ENCODE peak calls at places on chromosomes 7 and 10, in nine cellular contexts. L, D, G, V, H, T, S, I and U are unnamed samples.

GRCh38 chr7:16688249-16688648 is 42.3 kb downstream of the BZW2 start:
- DNase-seq in L (no peak), D (no peak), G (no peak), V (no peak), H (no peak), T (no peak), S (peak), I (no peak), U (peak)

GRCh38 chr7:101901661-101902491 is 84.5 kb downstream of the CUX1 start:
- DNase-seq in L (no peak), D (no peak), G (no peak), V (no peak), H (no peak), T (no peak), S (no peak), I (no peak), U (no peak)

GRCh38 chr10:68175954-68176353 is 56.0 kb downstream of the ATOH7 start:
- DNase-seq in L (no peak), D (no peak), G (no peak), V (no peak), H (no peak), T (no peak), S (peak), I (no peak), U (no peak)

GRCh38 chr10:112689327-112689726 is 242.3 kb downstream of the VTI1A start:
- DNase-seq in L (no peak), D (peak), G (no peak), V (no peak), H (no peak), T (no peak), S (peak), I (no peak), U (peak)

GRCh38 chr7:31074403-31074802 is 22.3 kb downstream of the ADCYAP1R1 start:
- DNase-seq in L (no peak), D (no peak), G (no peak), V (no peak), H (no peak), T (no peak), S (no peak), I (no peak), U (no peak)

GRCh38 chr10:86391236-86391840 is 24.7 kb upstream of the GRID1 start:
- DNase-seq in L (no peak), D (no peak), G (no peak), V (no peak), H (no peak), T (no peak), S (no peak), I (no peak), U (no peak)

GRCh38 chr10:110379831-110380230 is 75.1 kb upstream of the SMNDC1 start:
- DNase-seq in L (no peak), D (no peak), G (no peak), V (no peak), H (no peak), T (no peak), S (no peak), I (no peak), U (no peak)

GRCh38 chr10:126012485-126012884 is 116.1 kb downstream of the FANK1 start:
- DNase-seq in L (no peak), D (no peak), G (no peak), V (no peak), H (no peak), T (no peak), S (peak), I (peak), U (no peak)

GRCh38 chr10:102231357-102232318 is 5.5 kb downstream of the ELOVL3 start:
- DNase-seq in L (no peak), D (peak), G (peak), V (no peak), H (peak), T (no peak), S (peak), I (no peak), U (peak)

GRCh38 chr10:17228081-17229015 is at the start of gene VIM:
- DNase-seq in L (peak), D (peak), G (peak), V (peak), H (no peak), T (no peak), S (peak), I (peak), U (peak)

GRCh38 chr7:148142660-148143248 is 447.8 kb upstream of the C7orf33 start:
- DNase-seq in L (no peak), D (peak), G (peak), V (no peak), H (peak), T (no peak), S (peak), I (peak), U (peak)

GRCh38 chr10:57716884-57717283 is 550.8 kb downstream of the IPMK start:
- DNase-seq in L (no peak), D (peak), G (no peak), V (no peak), H (no peak), T (no peak), S (peak), I (peak), U (peak)

GRCh38 chr7:41869596-41869995 is 166.7 kb upstream of the INHBA start:
- DNase-seq in L (no peak), D (peak), G (no peak), V (no peak), H (no peak), T (no peak), S (no peak), I (no peak), U (no peak)

GRCh38 chr7:72030994-72031667 is 381.0 kb downstream of the CALN1 start:
- DNase-seq in L (no peak), D (peak), G (no peak), V (no peak), H (no peak), T (no peak), S (no peak), I (no peak), U (peak)

GRCh38 chr7:50560865-50561351 is 4.3 kb downstream of the DDC start:
- DNase-seq in L (no peak), D (peak), G (peak), V (no peak), H (no peak), T (no peak), S (no peak), I (no peak), U (peak)

GRCh38 chr7:112869111-112869774 is 79.0 kb upstream of the TMEM168 start:
- DNase-seq in L (peak), D (peak), G (no peak), V (peak), H (no peak), T (no peak), S (peak), I (no peak), U (peak)

GRCh38 chr10:131063311-131063710 is 248.2 kb downstream of the TCERG1L start:
- DNase-seq in L (no peak), D (no peak), G (no peak), V (no peak), H (no peak), T (no peak), S (no peak), I (no peak), U (no peak)

GRCh38 chr10:130999376-131000202 is 311.9 kb downstream of the TCERG1L start:
- DNase-seq in L (no peak), D (no peak), G (no peak), V (no peak), H (no peak), T (no peak), S (no peak), I (no peak), U (no peak)

GRCh38 chr7:39252916-39253315 is 275.2 kb downstream of the POU6F2 start:
- DNase-seq in L (no peak), D (peak), G (no peak), V (no peak), H (no peak), T (no peak), S (no peak), I (no peak), U (peak)

GRCh38 chr10:127102176-127102575 is 94.2 kb downstream of the INSYN2A start:
- DNase-seq in L (no peak), D (no peak), G (no peak), V (no peak), H (no peak), T (no peak), S (peak), I (no peak), U (no peak)

GRCh38 chr7:71746004-71746403 is 614.1 kb downstream of the GALNT17 start:
- DNase-seq in L (no peak), D (peak), G (no peak), V (no peak), H (no peak), T (no peak), S (no peak), I (no peak), U (peak)

GRCh38 chr7:22192778-22193177 is 164.2 kb downstream of the RAPGEF5 start:
- DNase-seq in L (no peak), D (peak), G (no peak), V (no peak), H (no peak), T (no peak), S (no peak), I (no peak), U (no peak)

GRCh38 chr7:148718431-148718830 is 19.7 kb downstream of the CUL1 start:
- DNase-seq in L (no peak), D (no peak), G (no peak), V (no peak), H (no peak), T (no peak), S (no peak), I (no peak), U (no peak)

GRCh38 chr10:98371421-98371820 is 43.6 kb downstream of the PYROXD2 start:
- DNase-seq in L (no peak), D (no peak), G (no peak), V (no peak), H (no peak), T (no peak), S (no peak), I (no peak), U (no peak)

GRCh38 chr10:77889277-77889903 is 37.2 kb downstream of the DLG5 start:
- DNase-seq in L (no peak), D (peak), G (no peak), V (no peak), H (no peak), T (no peak), S (peak), I (no peak), U (peak)